ENCODE peak calls at places on chromosomes 2 and 18, in nine cellular contexts. F, S, E, Z, R, G, X, K and B are unnamed samples. For H3K9me3, the result is how much of the 10 kb centered on the place peaks cover.

GRCh38 chr2:20071397-20072383 is 20.3 kb upstream of the LAPTM4A start:
- DNase-seq in E (peak), F (peak), X (peak), R (peak), G (no peak), Z (peak), S (no peak), K (peak), B (no peak)

GRCh38 chr2:120421126-120421829 is 75.3 kb downstream of the INHBB start:
- DNase-seq in G (no peak), E (no peak), Z (no peak), K (no peak), F (no peak), R (no peak), S (no peak), X (no peak), B (no peak)

GRCh38 chr2:53397085-53397484 is 370.5 kb upstream of the CHAC2 start:
- DNase-seq in S (no peak), K (no peak), R (no peak), X (no peak), E (no peak), G (no peak), F (no peak), Z (no peak), B (no peak)

GRCh38 chr2:120066708-120067547 is 54.1 kb downstream of the EPB41L5 start:
- DNase-seq in E (peak), X (no peak), K (no peak), G (no peak), S (no peak), F (peak), R (peak), Z (no peak), B (no peak)

GRCh38 chr2:231295363-231295655 is 96.9 kb downstream of the ARMC9 start:
- DNase-seq in Z (no peak), S (peak), X (no peak), F (no peak), R (no peak), E (no peak), K (no peak), G (no peak), B (no peak)

GRCh38 chr2:42810971-42811865 is 18.8 kb upstream of the HAAO start:
- DNase-seq in Z (peak), S (peak), G (no peak), X (peak), R (no peak), K (peak), F (no peak), E (peak), B (peak)

GRCh38 chr2:21535826-21536225 is 412.1 kb downstream of the TDRD15 start:
- DNase-seq in K (no peak), R (no peak), S (no peak), E (no peak), G (no peak), X (no peak), Z (no peak), F (no peak), B (no peak)

GRCh38 chr2:124193706-124194105 is 168.6 kb downstream of the CNTNAP5 start:
- DNase-seq in R (no peak), X (no peak), G (no peak), K (no peak), S (no peak), F (no peak), E (no peak), Z (no peak), B (no peak)

GRCh38 chr2:97740590-97741182 is 27.3 kb downstream of the ZAP70 start:
- DNase-seq in F (peak), S (no peak), K (peak), E (peak), X (no peak), R (peak), Z (peak), G (no peak), B (no peak)

GRCh38 chr2:100820346-100821254 is 661 bp downstream of the NPAS2 start:
- DNase-seq in X (peak), G (no peak), Z (peak), E (no peak), S (no peak), R (no peak), K (no peak), F (no peak), B (no peak)

GRCh38 chr2:154452906-154453493 is 245.5 kb upstream of the KCNJ3 start:
- DNase-seq in G (no peak), S (no peak), X (no peak), E (no peak), F (peak), R (peak), Z (no peak), K (no peak), B (no peak)

GRCh38 chr18:27185025-27185763 is at the start of gene CHST9:
- DNase-seq in Z (peak), S (no peak), G (no peak), F (no peak), X (no peak), K (peak), R (no peak), E (peak), B (no peak)

GRCh38 chr2:175004730-175004979 is 526 bp downstream of the CHN1 start:
- DNase-seq in R (no peak), X (no peak), K (peak), E (peak), G (no peak), Z (no peak), F (no peak), S (no peak), B (no peak)
- H3K27ac ChIP-seq in R (peak), X (peak), K (peak), E (peak), G (peak), Z (peak), F (no peak), S (peak), B (no peak)

DNA sequence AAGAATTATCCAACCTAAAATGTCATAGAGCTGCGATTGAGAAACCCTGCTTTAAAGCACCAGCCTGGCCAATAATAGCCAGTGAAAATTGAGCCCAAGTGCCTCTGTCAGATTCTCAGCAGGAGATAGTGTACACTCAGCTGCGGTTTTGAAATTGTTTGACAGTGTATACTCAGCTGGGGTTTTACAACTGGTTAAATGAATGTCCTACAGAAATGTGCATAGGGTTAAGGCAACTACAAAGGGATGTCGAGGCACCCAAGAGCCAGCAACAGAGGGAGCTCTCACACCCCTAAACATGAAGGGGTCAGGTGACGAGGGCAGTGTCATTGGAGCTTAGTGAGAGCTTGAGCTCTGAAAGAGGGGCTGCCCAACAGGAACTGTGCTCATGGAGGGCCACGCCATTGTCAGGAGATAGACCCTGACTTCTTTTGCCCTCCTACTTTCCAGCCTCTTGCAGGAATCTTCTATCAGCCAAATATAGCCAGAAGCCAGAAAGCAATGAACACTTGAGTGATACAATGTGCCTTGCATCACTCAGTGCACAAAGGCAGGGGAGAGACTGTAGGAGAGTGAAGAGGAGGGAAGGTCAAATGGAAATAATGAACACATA is 15.1 kb downstream of the ACTG2 start:
- DNase-seq in E (no peak), X (no peak), K (peak), F (peak), G (no peak), R (peak), Z (peak), S (no peak), B (peak)
- TF ChIP-seq CTCF in E (peak), X (no peak), K (peak), F (peak), G (no peak), R (no peak), Z (peak), S (no peak), B (peak)

GRCh38 chr2:201648-202433 is 62.0 kb downstream of the SH3YL1 start:
- DNase-seq in G (no peak), R (no peak), E (no peak), F (no peak), K (no peak), S (no peak), X (no peak), Z (no peak), B (no peak)

GRCh38 chr2:193141-193552 is 70.7 kb downstream of the SH3YL1 start:
- DNase-seq in F (no peak), X (no peak), E (no peak), Z (no peak), R (no peak), S (no peak), K (no peak), G (no peak), B (no peak)

GRCh38 chr2:191311-192190 is 72.3 kb downstream of the SH3YL1 start:
- DNase-seq in G (no peak), R (no peak), F (no peak), Z (no peak), X (no peak), E (no peak), S (no peak), K (no peak), B (no peak)

GRCh38 chr2:199274-199966 is 64.4 kb downstream of the SH3YL1 start:
- DNase-seq in S (no peak), R (no peak), X (no peak), K (no peak), E (no peak), Z (no peak), G (no peak), F (no peak), B (no peak)

DNA sequence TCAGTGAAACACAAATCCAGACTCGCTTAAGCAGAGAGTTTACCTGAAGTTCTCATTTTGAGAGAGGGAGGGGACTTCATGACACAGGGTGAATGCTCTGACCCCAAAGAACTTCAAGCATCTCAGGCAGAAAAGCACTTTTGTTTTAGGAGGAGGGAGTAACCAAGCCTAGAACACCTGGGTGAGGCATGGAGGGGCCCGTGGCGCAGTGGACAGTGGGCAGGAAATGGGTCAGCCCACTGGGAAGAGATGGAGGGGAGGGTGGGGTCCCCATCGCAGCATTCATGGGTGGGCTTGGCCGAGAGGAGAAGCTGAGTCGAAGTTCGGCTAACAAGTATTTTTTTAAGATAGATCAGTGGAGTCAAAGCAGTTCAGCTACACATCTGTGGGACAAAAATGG is 67.9 kb downstream of the SH3YL1 start:
- DNase-seq in F (no peak), Z (no peak), K (no peak), R (no peak), G (no peak), S (no peak), E (no peak), X (no peak), B (no peak)
- H3K9me3 ChIP-seq in F (under half), Z (under half), K (under half), R (under half), G (under half), S (under half), E (under half), X (under half), B (under half)

GRCh38 chr2:121530210-121530562 is 494 bp upstream of the RNU4ATAC start:
- DNase-seq in Z (peak), F (peak), K (peak), R (peak), X (peak), E (peak), S (peak), G (peak), B (no peak)

GRCh38 chr2:121534007-121534406 is 3.3 kb downstream of the RNU4ATAC start:
- DNase-seq in S (no peak), K (no peak), F (no peak), E (no peak), Z (peak), R (no peak), G (no peak), X (no peak), B (no peak)

GRCh38 chr2:121530563-121531334 is at the start of gene RNU4ATAC:
- DNase-seq in R (peak), S (peak), E (peak), X (peak), F (peak), K (peak), G (peak), Z (peak), B (peak)

GRCh38 chr2:121532347-121532766 is 1.7 kb downstream of the RNU4ATAC start:
- DNase-seq in R (peak), E (no peak), F (no peak), Z (no peak), K (no peak), X (no peak), S (no peak), G (no peak), B (no peak)

DNA sequence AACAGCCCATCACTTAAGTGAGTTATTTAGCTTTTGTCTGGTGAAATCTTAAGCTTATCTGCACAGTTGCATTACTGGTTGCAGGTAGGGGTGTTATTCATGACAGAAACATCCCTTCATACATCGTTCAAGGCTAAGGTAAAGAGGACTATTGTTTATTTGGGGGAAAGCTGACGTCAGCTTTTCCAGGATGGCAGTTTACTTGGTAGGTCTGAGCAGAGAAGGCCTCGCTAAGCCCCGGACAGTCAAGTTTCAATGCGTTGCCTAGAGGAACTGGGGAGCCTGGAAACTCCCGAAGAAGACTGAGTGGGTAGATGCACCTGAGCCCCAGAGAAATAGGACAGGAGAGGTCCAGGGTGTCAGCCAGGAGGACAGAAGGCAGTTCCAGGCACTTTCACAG is 2.2 kb downstream of the RNU4ATAC start:
- DNase-seq in R (no peak), X (no peak), E (no peak), G (no peak), Z (peak), K (no peak), S (no peak), F (peak), B (no peak)
- H3K27ac ChIP-seq in R (no peak), X (no peak), E (no peak), G (no peak), Z (peak), K (no peak), S (peak), F (peak), B (no peak)

GRCh38 chr2:215439980-215440512 is 4.2 kb upstream of the FN1 start:
- DNase-seq in Z (no peak), G (no peak), R (no peak), X (no peak), F (no peak), K (no peak), E (no peak), S (no peak), B (no peak)

GRCh38 chr2:215447056-215447455 is 11.2 kb upstream of the FN1 start:
- DNase-seq in G (no peak), X (no peak), F (no peak), S (no peak), R (no peak), K (no peak), E (no peak), Z (no peak), B (no peak)

GRCh38 chr2:215439404-215439803 is 3.5 kb upstream of the FN1 start:
- DNase-seq in R (no peak), F (no peak), K (no peak), S (no peak), E (no peak), X (no peak), Z (no peak), G (no peak), B (no peak)

GRCh38 chr2:215441560-215442391 is 5.9 kb upstream of the FN1 start:
- DNase-seq in S (no peak), G (no peak), X (no peak), K (no peak), F (no peak), E (no peak), R (no peak), Z (no peak), B (no peak)

GRCh38 chr2:215442392-215442787 is 6.5 kb upstream of the FN1 start:
- DNase-seq in F (no peak), Z (no peak), K (no peak), G (no peak), X (no peak), R (no peak), E (no peak), S (no peak), B (no peak)
- TF ChIP-seq CTCF in F (no peak), Z (no peak), K (no peak), G (no peak), X (no peak), R (no peak), E (no peak), S (no peak), B (no peak)

GRCh38 chr2:190535586-190535985 is 1.1 kb upstream of the NEMP2 start:
- DNase-seq in G (no peak), K (no peak), Z (no peak), R (no peak), F (no peak), X (no peak), E (no peak), S (no peak), B (no peak)

GRCh38 chr2:190537765-190538164 is 3.2 kb upstream of the NEMP2 start:
- DNase-seq in F (peak), S (no peak), E (no peak), G (no peak), K (no peak), Z (no peak), X (no peak), R (peak), B (no peak)

GRCh38 chr2:190540048-190540447 is 5.5 kb upstream of the NEMP2 start:
- DNase-seq in G (no peak), S (no peak), R (peak), K (no peak), E (no peak), Z (no peak), X (no peak), F (no peak), B (no peak)

GRCh38 chr2:190535119-190535439 is 557 bp upstream of the NEMP2 start:
- DNase-seq in G (no peak), S (no peak), X (no peak), K (no peak), R (no peak), E (no peak), F (no peak), Z (no peak), B (no peak)

GRCh38 chr2:190538201-190538600 is 3.7 kb upstream of the NEMP2 start:
- DNase-seq in Z (no peak), K (no peak), F (no peak), R (no peak), X (no peak), E (no peak), G (no peak), S (no peak), B (no peak)
- H3K9me3 ChIP-seq in Z (under half), K (under half), F (under half), R (under half), X (under half), E (under half), G (under half), S (under half), B (under half)

GRCh38 chr2:174785481-174785880 is 21.2 kb upstream of the CHRNA1 start:
- DNase-seq in K (no peak), R (no peak), S (no peak), X (no peak), Z (no peak), E (no peak), G (no peak), F (no peak), B (no peak)
- H3K27ac ChIP-seq in K (no peak), R (no peak), S (no peak), X (no peak), Z (no peak), E (peak), G (no peak), F (no peak), B (no peak)

GRCh38 chr2:238305965-238306679 is 14.2 kb upstream of the TRAF3IP1 start:
- DNase-seq in S (no peak), R (no peak), Z (no peak), K (no peak), E (no peak), F (no peak), G (no peak), X (no peak), B (no peak)

GRCh38 chr2:238304116-238304515 is 15.7 kb upstream of the PER2 start:
- DNase-seq in R (no peak), S (no peak), G (no peak), K (no peak), E (no peak), F (no peak), Z (no peak), X (peak), B (no peak)

GRCh38 chr2:238305092-238305862 is 15.0 kb upstream of the TRAF3IP1 start:
- DNase-seq in R (peak), Z (no peak), S (no peak), F (peak), G (no peak), K (no peak), X (no peak), E (no peak), B (no peak)

GRCh38 chr2:238306680-238306998 is 13.7 kb upstream of the TRAF3IP1 start:
- DNase-seq in X (no peak), R (no peak), S (no peak), K (no peak), F (no peak), E (no peak), Z (no peak), G (no peak), B (no peak)

DNA sequence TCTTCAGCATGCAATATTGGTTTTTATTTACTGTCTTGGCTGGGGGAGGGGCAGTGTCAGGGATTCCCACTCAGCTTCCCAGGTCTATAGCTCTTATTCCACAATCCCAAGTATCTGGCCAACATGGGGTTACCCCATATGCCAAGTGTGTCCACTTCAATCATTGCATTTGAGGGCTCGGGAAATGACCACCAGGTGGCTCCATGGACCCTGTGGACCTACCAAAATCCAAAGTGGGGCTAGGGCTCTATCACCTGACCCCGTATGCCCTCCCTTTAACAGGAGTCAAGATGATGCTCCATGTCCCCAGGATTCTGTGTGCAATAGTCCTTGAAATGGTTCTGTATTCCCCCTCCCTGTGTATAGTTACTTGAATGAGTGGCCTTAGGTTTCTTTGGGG is 12.1 kb upstream of the TRAF3IP1 start:
- DNase-seq in G (no peak), X (no peak), K (no peak), E (no peak), R (no peak), Z (peak), F (no peak), S (no peak), B (no peak)
- TF ChIP-seq CTCF in G (no peak), X (no peak), K (no peak), E (peak), R (peak), Z (peak), F (peak), S (no peak), B (no peak)

GRCh38 chr2:94873362-94874276 is 2.4 kb downstream of the TEKT4 start:
- DNase-seq in G (no peak), F (no peak), X (no peak), E (peak), R (no peak), S (no peak), K (no peak), Z (no peak), B (no peak)
- H3K9me3 ChIP-seq in G (under half), F (under half), X (under half), E (under half), R (under half), S (under half), K (under half), Z (under half), B (under half)